ENCODE peak calls at places on chromosomes 11 and 22, in five cellular contexts. H is NCI-H2171; S is activated CD4-positive, alpha-beta T cell treated with anti-CD3 and anti-CD28 coated beads, Interleukin-2, amount 50 U/mL, for 48 hours; R is GM23248; F is cardiac muscle cell. Q is an unnamed sample.

GRCh38 chr11:16015736-16016135 is 340.6 kb downstream of the SOX6 start:
- DNase-seq in H (no peak), F (no peak), R (no peak), S (no peak), Q (no peak)

GRCh38 chr11:12862761-12863469 is 146.2 kb upstream of the RASSF10 start:
- DNase-seq in H (no peak), R (peak), F (peak), S (no peak), Q (peak)

GRCh38 chr11:47946682-47947575 is 33.4 kb upstream of the PTPRJ start:
- DNase-seq in R (peak), H (no peak), F (no peak), S (peak), Q (no peak)

GRCh38 chr11:63595296-63595695 is 18.9 kb downstream of the PLAAT3 start:
- DNase-seq in R (peak), S (no peak), H (no peak), F (no peak), Q (no peak)

GRCh38 chr11:118002541-118003019 is 16.4 kb downstream of the IL10RA start:
- DNase-seq in H (no peak), R (no peak), F (no peak), S (peak), Q (peak)

GRCh38 chr11:78313181-78313788 is 104.3 kb downstream of the GAB2 start:
- DNase-seq in F (no peak), H (no peak), R (peak), S (no peak), Q (no peak)

GRCh38 chr11:57335343-57336110 is at the start of gene SSRP1:
- DNase-seq in R (peak), H (peak), F (peak), S (peak), Q (peak)

GRCh38 chr22:38353701-38354100 is 36.5 kb upstream of the CSNK1E start:
- DNase-seq in R (no peak), F (peak), H (no peak), S (no peak), Q (no peak)

GRCh38 chr11:3944198-3944597 is 88.7 kb downstream of the STIM1 start:
- DNase-seq in S (no peak), F (no peak), H (no peak), R (peak), Q (no peak)

GRCh38 chr11:132959663-132960062 is 572.6 kb downstream of the OPCML start:
- DNase-seq in R (no peak), F (no peak), S (no peak), H (no peak), Q (no peak)

GRCh38 chr11:120575461-120575860 is 63.9 kb downstream of the GRIK4 start:
- DNase-seq in S (no peak), H (no peak), F (no peak), R (no peak), Q (no peak)

GRCh38 chr11:116853461-116854073 is 16.1 kb upstream of the APOA1 start:
- DNase-seq in S (peak), H (no peak), R (peak), F (no peak), Q (no peak)

GRCh38 chr11:18000760-18001159 is 12.1 kb downstream of the SERGEF start:
- DNase-seq in H (no peak), F (no peak), R (no peak), S (no peak), Q (no peak)

GRCh38 chr11:16604784-16605439 is 133.5 kb upstream of the C11orf58 start:
- DNase-seq in H (no peak), F (peak), R (peak), S (peak), Q (peak)

GRCh38 chr22:46843691-46844297 is 81.3 kb downstream of the TBC1D22A start:
- DNase-seq in H (no peak), S (no peak), R (peak), F (no peak), Q (no peak)

GRCh38 chr22:45878051-45878764 is 98.8 kb downstream of the WNT7B start:
- DNase-seq in H (peak), F (peak), S (no peak), R (no peak), Q (no peak)

GRCh38 chr11:126112547-126112946 is 49.9 kb upstream of the CDON start:
- DNase-seq in H (no peak), R (peak), S (no peak), F (no peak), Q (no peak)

Q was measured in neuronal stem cell.